ENCODE peak calls at places on chromosome X, in five cellular contexts. Y is IMR-90, J is HepG2, F is HCT116, S is stomach. X is an unnamed sample.

GRCh38 chrX:30618160-30618765 is 35.0 kb upstream of the GK start:
- DNase-seq in J (no peak), S (no peak), F (no peak), Y (no peak), X (peak; percentile 65)

GRCh38 chrX:110087485-110088356 is 84.8 kb downstream of the TMEM164 start:
- DNase-seq in J (no peak), Y (peak; percentile 94), S (no peak), F (peak; percentile 43), X (peak; percentile 83)

GRCh38 chrX:81489987-81490386 is 288.1 kb downstream of the SH3BGRL start:
- DNase-seq in Y (no peak), J (no peak), S (no peak), F (no peak), X (peak; percentile 2)

GRCh38 chrX:9498236-9498635 is 33.4 kb downstream of the TBL1X start:
- DNase-seq in Y (peak; percentile 52), F (no peak), J (no peak), S (no peak), X (no peak)

GRCh38 chrX:44246826-44247225 is 96.6 kb downstream of the EFHC2 start:
- DNase-seq in Y (no peak), F (no peak), S (no peak), J (no peak), X (no peak)

GRCh38 chrX:153608376-153608775 is 9.4 kb upstream of the CCNQ start:
- DNase-seq in F (no peak), Y (no peak), J (no peak), S (no peak), X (no peak)

GRCh38 chrX:153572601-153573000 is 26.3 kb downstream of the CCNQ start:
- DNase-seq in Y (no peak), S (no peak), F (no peak), J (no peak), X (no peak)

GRCh38 chrX:131316260-131316659 is 27.2 kb upstream of the IGSF1 start:
- DNase-seq in F (no peak), Y (no peak), S (no peak), J (no peak), X (no peak)

GRCh38 chrX:154457491-154458115 is 478 bp upstream of the PLXNA3 start:
- DNase-seq in J (no peak), Y (no peak), F (no peak), S (peak; percentile 48), X (peak; percentile 45)

GRCh38 chrX:56281789-56282188 is 49.6 kb downstream of the KLF8 start:
- DNase-seq in J (peak; percentile 8), S (no peak), F (peak; percentile 3), Y (peak; percentile 16), X (peak; percentile 28)

GRCh38 chrX:12999422-12999821 is 24.5 kb downstream of the TMSB4X start:
- DNase-seq in J (no peak), Y (peak; percentile 32), F (no peak), S (no peak), X (peak; percentile 54)

GRCh38 chrX:47169726-47170515 is 23.7 kb upstream of the UBA1 start:
- DNase-seq in S (peak; percentile 23), J (no peak), Y (peak; percentile 54), F (no peak), X (no peak)

GRCh38 chrX:47168495-47169073 is 23.6 kb downstream of the RBM10 start:
- DNase-seq in J (no peak), F (no peak), Y (no peak), S (no peak), X (no peak)

GRCh38 chrX:47171996-47172395 is 21.6 kb upstream of the UBA1 start:
- DNase-seq in Y (no peak), J (no peak), F (no peak), S (peak; percentile 9), X (no peak)

GRCh38 chrX:47170861-47171692 is 22.6 kb upstream of the UBA1 start:
- DNase-seq in F (no peak), S (peak; percentile 21), Y (no peak), J (no peak), X (no peak)

GRCh38 chrX:47169273-47169672 is 24.3 kb downstream of the RBM10 start:
- DNase-seq in J (no peak), F (no peak), Y (no peak), S (peak; percentile 13), X (no peak)
- TF ChIP-seq POLR2A in J (no peak), F (no peak), Y (no peak), S (no peak), X (no peak)

GRCh38 chrX:40469316-40469715 is 111.5 kb upstream of the ATP6AP2 start:
- DNase-seq in Y (no peak), S (no peak), F (no peak), J (no peak), X (no peak)

GRCh38 chrX:40473460-40474204 is 107.1 kb upstream of the ATP6AP2 start:
- DNase-seq in Y (no peak), F (no peak), S (no peak), J (no peak), X (peak; percentile 23)

GRCh38 chrX:40474205-40474626 is 106.6 kb upstream of the ATP6AP2 start:
- DNase-seq in S (peak; percentile 27), F (no peak), J (peak; percentile 20), Y (peak; percentile 4), X (no peak)

GRCh38 chrX:40470830-40471429 is 109.8 kb upstream of the ATP6AP2 start:
- DNase-seq in F (peak; percentile 13), Y (no peak), J (no peak), S (no peak), X (no peak)

DNA sequence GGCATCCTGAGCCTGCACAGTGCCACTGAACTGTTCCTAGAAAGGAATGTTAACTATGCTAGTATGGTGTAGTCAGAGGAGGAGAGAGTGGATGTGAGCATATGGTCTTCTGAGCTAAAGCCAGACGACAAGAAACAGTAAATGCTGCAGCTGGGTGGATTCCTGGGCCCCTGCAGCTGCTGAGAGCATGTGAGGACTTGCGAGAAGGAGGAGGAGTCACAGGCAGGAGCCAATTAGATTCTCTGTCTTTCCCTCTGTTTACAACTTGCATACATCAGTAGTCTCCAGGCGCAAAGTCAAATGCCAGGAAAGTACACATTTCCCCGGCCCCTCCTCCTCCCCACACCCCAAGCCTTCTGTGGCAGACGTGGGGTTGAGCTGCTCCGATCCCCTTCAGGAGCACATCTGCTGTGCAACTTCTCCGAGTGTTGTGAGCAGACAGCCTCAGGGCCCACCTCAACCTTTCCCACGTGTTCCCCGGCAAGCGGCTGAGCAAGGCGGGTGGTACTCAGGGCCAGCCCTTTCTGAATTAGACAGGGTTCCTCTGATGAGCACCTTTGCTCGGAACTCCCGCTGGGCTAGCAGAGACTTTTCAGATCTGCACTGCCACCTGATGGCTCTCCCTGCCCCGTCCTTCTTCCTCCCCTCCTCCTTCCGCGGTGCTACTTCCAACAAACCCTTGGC is 108.7 kb upstream of the ATP6AP2 start:
- DNase-seq in Y (peak; percentile 84), J (peak; percentile 35), F (no peak), S (peak; percentile 38), X (no peak)
- TF ChIP-seq CTCF in Y (no peak), J (peak; percentile 55), F (no peak), S (no peak), X (no peak)

DNA sequence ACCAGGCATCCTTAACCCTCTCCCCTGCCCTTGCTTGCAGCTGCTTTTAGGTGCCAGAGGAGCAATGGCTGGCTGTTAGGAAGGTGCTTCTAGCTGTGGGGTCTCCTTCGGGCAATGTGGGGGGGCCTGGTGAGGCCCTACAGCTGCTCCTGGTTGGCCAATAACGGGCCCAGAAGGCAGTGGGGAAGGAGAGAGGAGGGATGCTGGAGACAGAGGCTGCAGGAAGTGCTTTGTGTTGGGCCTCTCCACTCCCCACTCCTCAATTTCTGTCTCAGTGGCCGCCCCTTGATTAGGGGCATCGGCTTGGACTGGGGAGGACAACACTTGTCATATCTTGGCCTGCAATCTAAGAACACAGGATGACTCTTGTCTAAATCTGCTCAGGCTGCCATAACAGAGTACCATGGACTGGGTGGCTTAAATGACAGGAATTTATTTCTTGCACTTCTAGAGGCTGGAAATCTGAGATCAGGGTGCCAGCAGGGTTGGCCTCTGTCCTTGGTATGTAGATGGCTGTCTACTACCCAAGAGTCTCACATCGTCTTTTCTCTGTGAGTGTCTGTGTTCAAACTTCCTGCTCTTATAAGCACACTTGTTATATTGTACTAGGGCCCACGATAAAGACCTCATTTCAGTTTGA is 374.3 kb downstream of the MID1IP1 start:
- DNase-seq in F (no peak), S (no peak), Y (no peak), J (no peak), X (no peak)
- H3K4me3 ChIP-seq in F (no peak overlapping the region), S (no peak overlapping the region), Y (no peak overlapping the region), J (no peak overlapping the region), X (no peak overlapping the region)

GRCh38 chrX:48677456-48678030 is 6.1 kb upstream of the WAS start:
- DNase-seq in F (no peak), S (no peak), J (peak; percentile 67), Y (no peak), X (no peak)
- TF ChIP-seq POLR2A in F (no peak), S (no peak), J (peak; percentile 29), Y (no peak), X (no peak)

GRCh38 chrX:5233830-5234229 is 994.8 kb downstream of the NLGN4X start:
- DNase-seq in Y (no peak), J (no peak), F (no peak), S (no peak), X (no peak)

GRCh38 chrX:5236749-5237148 is 991.9 kb downstream of the NLGN4X start:
- DNase-seq in J (no peak), S (no peak), F (no peak), Y (no peak), X (no peak)

DNA sequence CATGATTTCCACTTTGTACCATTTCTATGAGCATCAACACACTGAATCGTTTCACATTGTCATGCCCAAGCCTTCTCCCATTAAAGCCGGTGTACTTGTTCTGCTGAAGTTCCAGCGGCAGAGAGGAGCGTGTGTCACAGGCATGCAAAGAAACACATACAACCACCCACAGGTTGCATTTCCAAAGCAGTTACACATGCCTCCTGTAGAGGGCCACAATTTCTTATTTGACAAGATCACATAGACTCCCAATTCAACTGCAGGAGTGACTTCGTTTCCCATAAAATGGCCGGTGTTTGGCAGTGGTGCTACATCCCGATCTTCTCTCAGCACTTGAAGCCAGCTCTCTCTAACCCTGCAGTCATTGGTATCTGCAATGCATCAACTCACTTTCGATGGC is 992.6 kb downstream of the NLGN4X start:
- DNase-seq in Y (no peak), S (no peak), F (no peak), J (no peak), X (peak; percentile 4)
- TF ChIP-seq CTCF in Y (no peak), S (no peak), F (no peak), J (no peak), X (peak; percentile 16)

DNA sequence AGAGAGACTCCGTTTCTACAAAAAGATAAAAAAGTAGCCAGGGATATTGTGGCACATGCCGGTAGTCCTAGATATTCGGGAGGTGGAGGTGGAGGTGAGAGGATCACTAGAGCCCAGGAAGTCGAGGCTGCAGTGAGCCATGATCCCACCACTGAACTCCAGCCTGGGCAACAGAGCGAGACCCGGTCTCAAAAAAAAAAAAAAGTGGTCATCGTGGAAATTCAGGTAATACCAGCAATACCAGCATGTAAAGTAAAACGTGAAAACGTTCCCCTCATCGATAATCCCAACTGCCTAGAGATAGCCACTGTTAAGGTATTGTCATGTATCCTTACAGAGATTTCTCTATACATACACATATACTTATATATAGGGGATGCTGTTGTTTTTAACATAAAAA is 1.5 kb downstream of the MAGT1 start:
- DNase-seq in Y (no peak), F (no peak), S (no peak), J (no peak), X (no peak)
- H3K4me3 ChIP-seq in Y (no peak overlapping the region), F (no peak overlapping the region), S (peak overlapping the region; percentile 55), J (peak overlapping the region; percentile 83), X (peak overlapping the region; percentile 94)